ENCODE peak calls at places on chromosomes 5 and 9, in four cellular contexts. E is DMS 273 treated with DMSO at 0.1 percent for 48 hours, M is mesendoderm, U is NCI-H1694. R is an unnamed sample.

GRCh38 chr9:5269249-5269715 is 35.2 kb downstream of the RLN2 start:
- DNase-seq in E (no peak), M (peak), U (no peak), R (no peak)

GRCh38 chr9:37968228-37968672 is 64.3 kb upstream of the SLC25A51 start:
- DNase-seq in E (no peak), M (no peak), U (no peak), R (no peak)

GRCh38 chr9:106947501-106947900 is 84.5 kb downstream of the ZNF462 start:
- DNase-seq in E (no peak), M (no peak), U (no peak), R (no peak)

GRCh38 chr9:5839572-5839902 is 6.6 kb upstream of the ERMP1 start:
- DNase-seq in E (no peak), M (no peak), U (no peak), R (no peak)

GRCh38 chr5:176532795-176533194 is 4.4 kb downstream of the RNF44 start:
- DNase-seq in E (no peak), M (no peak), U (no peak), R (no peak)

GRCh38 chr9:91180930-91181268 is 180.8 kb downstream of the AUH start:
- DNase-seq in E (no peak), M (no peak), U (no peak), R (no peak)

GRCh38 chr9:131841765-131842318 is 102.0 kb upstream of the RAPGEF1 start:
- DNase-seq in E (no peak), M (no peak), U (no peak), R (no peak)

GRCh38 chr9:120532475-120532874 is 47.5 kb downstream of the CDK5RAP2 start:
- DNase-seq in E (no peak), M (no peak), U (no peak), R (no peak)

GRCh38 chr9:33737811-33738606 is 57.4 kb upstream of the PRSS3 start:
- DNase-seq in E (peak), M (peak), U (peak), R (peak)

GRCh38 chr9:131709741-131710499 is 30.0 kb downstream of the RAPGEF1 start:
- DNase-seq in E (no peak), M (no peak), U (no peak), R (no peak)

GRCh38 chr5:137231535-137231934 is 267.6 kb downstream of the SPOCK1 start:
- DNase-seq in E (no peak), M (no peak), U (no peak), R (no peak)

GRCh38 chr5:144307726-144308125 is 137.1 kb downstream of the KCTD16 start:
- DNase-seq in E (peak), M (no peak), U (peak), R (peak)

GRCh38 chr5:88942967-88943291 is 59.9 kb upstream of the MEF2C start:
- DNase-seq in E (no peak), M (no peak), U (no peak), R (no peak)

GRCh38 chr5:167814828-167815227 is 476.6 kb upstream of the WWC1 start:
- DNase-seq in E (no peak), M (peak), U (no peak), R (no peak)

GRCh38 chr5:139759219-139759721 is 36.3 kb upstream of the PSD2 start:
- DNase-seq in E (no peak), M (no peak), U (no peak), R (peak)

GRCh38 chr5:10632110-10632903 is 68.4 kb downstream of the ANKRD33B start:
- DNase-seq in E (no peak), M (peak), U (no peak), R (no peak)

GRCh38 chr5:56829137-56829536 is 13.8 kb downstream of the MAP3K1 start:
- DNase-seq in E (no peak), M (no peak), U (no peak), R (no peak)

GRCh38 chr5:176690911-176691310 is 43.6 kb downstream of the TSPAN17 start:
- DNase-seq in E (no peak), M (no peak), U (no peak), R (no peak)

GRCh38 chr9:70410368-70410767 is 4.1 kb downstream of the KLF9 start:
- DNase-seq in E (no peak), M (no peak), U (no peak), R (peak)

GRCh38 chr5:138654281-138654867 is 79.2 kb upstream of the HSPA9 start:
- DNase-seq in E (no peak), M (peak), U (no peak), R (no peak)

GRCh38 chr9:96061293-96061987 is 185.9 kb downstream of the ERCC6L2 start:
- DNase-seq in E (no peak), M (peak), U (no peak), R (peak)

GRCh38 chr5:133247881-133248642 is 196.2 kb downstream of the HSPA4 start:
- DNase-seq in E (no peak), M (peak), U (no peak), R (peak)

GRCh38 chr5:170333161-170333909 is 35.8 kb upstream of the LCP2 start:
- DNase-seq in E (no peak), M (peak), U (no peak), R (no peak)